ENCODE peak calls at places on chromosomes 16 and 17, in nine cellular contexts. One of them, this sample, is unnamed.

GRCh38 chr17:31327534-31328526 is 6.4 kb upstream of the EVI2A start:
- DNase-seq in spleen: no peak
- DNase-seq in breast epithelium: no peak
- DNase-seq in stomach: no peak
- DNase-seq in HepG2: peak; percentile 52
- DNase-seq in endothelial cell of umbilical vein: no peak
- DNase-seq in HCT116: no peak
- DNase-seq in transverse colon: no peak
- DNase-seq in K562: no peak
- DNase-seq in this sample: no peak

GRCh38 chr17:36657763-36658490 is 56.5 kb downstream of the MRM1 start:
- DNase-seq in endothelial cell of umbilical vein: no peak
- DNase-seq in transverse colon: peak; percentile 48
- DNase-seq in HCT116: no peak
- DNase-seq in HepG2: no peak
- DNase-seq in spleen: no peak
- DNase-seq in breast epithelium: no peak
- DNase-seq in stomach: peak; percentile 30
- DNase-seq in K562: peak; percentile 65
- DNase-seq in this sample: no peak

GRCh38 chr16:66486773-66487579 is 59.9 kb downstream of the BEAN1 start:
- DNase-seq in breast epithelium: peak; percentile 43
- DNase-seq in endothelial cell of umbilical vein: peak; percentile 69
- DNase-seq in K562: no peak
- DNase-seq in stomach: peak; percentile 24
- DNase-seq in spleen: no peak
- DNase-seq in HCT116: no peak
- DNase-seq in HepG2: no peak
- DNase-seq in transverse colon: no peak
- DNase-seq in this sample: no peak

GRCh38 chr16:70152578-70153302 is 20.8 kb upstream of the CLEC18C start:
- DNase-seq in HepG2: peak; percentile 91
- DNase-seq in spleen: peak; percentile 76
- DNase-seq in breast epithelium: no peak
- DNase-seq in stomach: peak; percentile 46
- DNase-seq in HCT116: no peak
- DNase-seq in K562: peak; percentile 9
- DNase-seq in endothelial cell of umbilical vein: peak; percentile 1
- DNase-seq in transverse colon: no peak
- DNase-seq in this sample: no peak

GRCh38 chr16:66996324-66996982 is 8.1 kb downstream of the CES4A start:
- DNase-seq in transverse colon: no peak
- DNase-seq in HCT116: no peak
- DNase-seq in spleen: no peak
- DNase-seq in HepG2: peak; percentile 92
- DNase-seq in stomach: peak; percentile 49
- DNase-seq in endothelial cell of umbilical vein: no peak
- DNase-seq in breast epithelium: no peak
- DNase-seq in K562: no peak
- DNase-seq in this sample: peak; percentile 81

GRCh38 chr16:77323695-77324094 is 111.1 kb downstream of the ADAMTS18 start:
- DNase-seq in breast epithelium: no peak
- DNase-seq in transverse colon: no peak
- DNase-seq in K562: no peak
- DNase-seq in HepG2: no peak
- DNase-seq in stomach: no peak
- DNase-seq in endothelial cell of umbilical vein: no peak
- DNase-seq in HCT116: no peak
- DNase-seq in spleen: no peak
- DNase-seq in this sample: no peak

GRCh38 chr16:53282975-53283946 is 151.0 kb upstream of the RBL2 start:
- DNase-seq in stomach: no peak
- DNase-seq in HCT116: peak; percentile 46
- DNase-seq in endothelial cell of umbilical vein: peak; percentile 74
- DNase-seq in K562: peak; percentile 21
- DNase-seq in HepG2: peak; percentile 55
- DNase-seq in breast epithelium: no peak
- DNase-seq in transverse colon: no peak
- DNase-seq in spleen: no peak
- DNase-seq in this sample: no peak

GRCh38 chr16:27242398-27242797 is 26.2 kb downstream of the NSMCE1 start:
- DNase-seq in HepG2: no peak
- DNase-seq in transverse colon: no peak
- DNase-seq in spleen: no peak
- DNase-seq in HCT116: no peak
- DNase-seq in K562: no peak
- DNase-seq in breast epithelium: no peak
- DNase-seq in endothelial cell of umbilical vein: no peak
- DNase-seq in stomach: no peak
- DNase-seq in this sample: no peak

DNA sequence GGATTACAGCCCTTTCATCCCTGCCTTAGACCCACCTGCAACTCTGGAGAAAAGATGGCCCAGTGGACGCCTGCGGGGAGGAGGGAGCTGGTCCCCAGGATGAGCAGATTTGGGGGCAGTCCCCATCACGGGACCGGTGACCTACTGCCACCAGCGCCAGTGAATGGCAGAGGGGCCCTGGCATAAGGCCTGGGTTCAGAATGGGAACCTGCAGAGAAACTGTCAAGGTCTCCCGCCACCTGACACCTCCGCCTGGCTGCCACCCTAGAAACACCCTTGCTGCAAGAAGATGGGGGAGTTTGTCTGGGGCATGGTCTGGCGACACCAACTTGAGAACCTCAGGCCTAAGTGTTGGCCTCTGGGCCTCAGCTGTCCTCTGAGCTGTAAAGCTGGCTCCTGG is 335.7 kb downstream of the SEC14L1 start:
- DNase-seq in spleen: no peak
- DNase-seq in K562: no peak
- DNase-seq in HepG2: no peak
- DNase-seq in endothelial cell of umbilical vein: no peak
- DNase-seq in HCT116: no peak
- DNase-seq in stomach: no peak
- DNase-seq in transverse colon: no peak
- DNase-seq in breast epithelium: no peak
- DNase-seq in this sample: no peak
- H3K4me1 ChIP-seq in spleen: peaks cover 91% of the 10 kb centered on the region
- H3K4me1 ChIP-seq in K562: peaks cover 44% of the 10 kb centered on the region
- H3K4me1 ChIP-seq in HepG2: peaks cover 37% of the 10 kb centered on the region
- H3K4me1 ChIP-seq in endothelial cell of umbilical vein: peaks cover 15% of the 10 kb centered on the region
- H3K4me1 ChIP-seq in HCT116: peaks cover 39% of the 10 kb centered on the region
- H3K4me1 ChIP-seq in stomach: peaks cover 92% of the 10 kb centered on the region
- H3K4me1 ChIP-seq in transverse colon: peaks cover 97% of the 10 kb centered on the region
- H3K4me1 ChIP-seq in breast epithelium: peaks cover 57% of the 10 kb centered on the region
- H3K4me1 ChIP-seq in this sample: peaks cover 51% of the 10 kb centered on the region

GRCh38 chr17:40452921-40453378 is 9.7 kb downstream of the IGFBP4 start:
- DNase-seq in transverse colon: no peak
- DNase-seq in HCT116: no peak
- DNase-seq in spleen: no peak
- DNase-seq in HepG2: no peak
- DNase-seq in K562: no peak
- DNase-seq in stomach: peak; percentile 36
- DNase-seq in breast epithelium: no peak
- DNase-seq in endothelial cell of umbilical vein: no peak
- DNase-seq in this sample: no peak

GRCh38 chr17:40450175-40450574 is 6.9 kb downstream of the IGFBP4 start:
- DNase-seq in HepG2: peak; percentile 54
- DNase-seq in spleen: no peak
- DNase-seq in transverse colon: peak; percentile 84
- DNase-seq in stomach: peak; percentile 64
- DNase-seq in HCT116: peak; percentile 62
- DNase-seq in breast epithelium: no peak
- DNase-seq in K562: peak; percentile 65
- DNase-seq in endothelial cell of umbilical vein: peak; percentile 65
- DNase-seq in this sample: no peak

GRCh38 chr17:40452074-40452787 is 9.0 kb downstream of the IGFBP4 start:
- DNase-seq in stomach: no peak
- DNase-seq in transverse colon: no peak
- DNase-seq in breast epithelium: no peak
- DNase-seq in HepG2: no peak
- DNase-seq in spleen: no peak
- DNase-seq in HCT116: no peak
- DNase-seq in K562: no peak
- DNase-seq in endothelial cell of umbilical vein: no peak
- DNase-seq in this sample: no peak

GRCh38 chr17:40453881-40454630 is 10.8 kb downstream of the IGFBP4 start:
- DNase-seq in breast epithelium: no peak
- DNase-seq in transverse colon: no peak
- DNase-seq in endothelial cell of umbilical vein: no peak
- DNase-seq in HCT116: no peak
- DNase-seq in spleen: no peak
- DNase-seq in stomach: no peak
- DNase-seq in K562: no peak
- DNase-seq in HepG2: no peak
- DNase-seq in this sample: no peak

DNA sequence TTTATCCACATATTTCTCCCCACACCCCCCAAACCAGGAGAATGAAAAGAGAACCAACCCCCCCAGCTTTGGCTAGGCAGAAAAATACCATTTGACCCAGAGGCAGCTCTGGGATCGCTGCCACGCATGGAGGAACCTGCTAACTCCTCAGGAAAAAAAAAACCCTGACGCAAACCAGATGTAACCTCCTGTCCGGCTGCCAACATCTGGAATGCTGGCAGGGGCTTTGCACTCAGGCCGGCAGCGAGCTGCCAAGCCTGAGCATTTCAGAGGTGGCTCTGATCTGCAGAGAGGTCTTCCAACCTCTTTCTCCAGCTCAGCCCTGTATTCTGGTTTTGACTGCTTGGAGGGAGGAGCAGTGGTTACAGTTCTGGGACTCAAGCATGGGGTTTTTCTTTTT is 8.2 kb downstream of the IGFBP4 start:
- DNase-seq in transverse colon: peak; percentile 67
- DNase-seq in HepG2: no peak
- DNase-seq in K562: no peak
- DNase-seq in spleen: no peak
- DNase-seq in breast epithelium: peak; percentile 60
- DNase-seq in stomach: no peak
- DNase-seq in HCT116: no peak
- DNase-seq in endothelial cell of umbilical vein: no peak
- DNase-seq in this sample: no peak
- TF ChIP-seq POLR2AphosphoS5 in transverse colon: peak; percentile 84
- TF ChIP-seq POLR2AphosphoS5 in HepG2: no peak
- TF ChIP-seq POLR2AphosphoS5 in K562: no peak
- TF ChIP-seq POLR2AphosphoS5 in spleen: no peak
- TF ChIP-seq POLR2AphosphoS5 in breast epithelium: peak; percentile 92
- TF ChIP-seq POLR2AphosphoS5 in stomach: peak; percentile 63
- TF ChIP-seq POLR2AphosphoS5 in HCT116: no peak
- TF ChIP-seq POLR2AphosphoS5 in endothelial cell of umbilical vein: no peak
- TF ChIP-seq POLR2AphosphoS5 in this sample: peak; percentile 36

GRCh38 chr17:57210224-57210553 is 46.1 kb upstream of the MSI2 start:
- DNase-seq in endothelial cell of umbilical vein: no peak
- DNase-seq in transverse colon: no peak
- DNase-seq in HepG2: no peak
- DNase-seq in HCT116: peak; percentile 70
- DNase-seq in breast epithelium: no peak
- DNase-seq in spleen: no peak
- DNase-seq in stomach: no peak
- DNase-seq in K562: no peak
- DNase-seq in this sample: no peak

GRCh38 chr17:57211543-57211942 is 44.8 kb upstream of the MSI2 start:
- DNase-seq in HCT116: no peak
- DNase-seq in transverse colon: no peak
- DNase-seq in stomach: no peak
- DNase-seq in endothelial cell of umbilical vein: peak; percentile 16
- DNase-seq in breast epithelium: no peak
- DNase-seq in K562: no peak
- DNase-seq in spleen: no peak
- DNase-seq in HepG2: peak; percentile 21
- DNase-seq in this sample: no peak

GRCh38 chr17:57213180-57213825 is 43.0 kb upstream of the MSI2 start:
- DNase-seq in breast epithelium: no peak
- DNase-seq in HCT116: no peak
- DNase-seq in transverse colon: no peak
- DNase-seq in HepG2: no peak
- DNase-seq in K562: peak; percentile 34
- DNase-seq in spleen: no peak
- DNase-seq in stomach: no peak
- DNase-seq in endothelial cell of umbilical vein: no peak
- DNase-seq in this sample: no peak

GRCh38 chr17:57211010-57211411 is 45.3 kb upstream of the MSI2 start:
- DNase-seq in stomach: no peak
- DNase-seq in spleen: no peak
- DNase-seq in transverse colon: no peak
- DNase-seq in HCT116: no peak
- DNase-seq in HepG2: no peak
- DNase-seq in breast epithelium: no peak
- DNase-seq in K562: no peak
- DNase-seq in endothelial cell of umbilical vein: no peak
- DNase-seq in this sample: no peak

DNA sequence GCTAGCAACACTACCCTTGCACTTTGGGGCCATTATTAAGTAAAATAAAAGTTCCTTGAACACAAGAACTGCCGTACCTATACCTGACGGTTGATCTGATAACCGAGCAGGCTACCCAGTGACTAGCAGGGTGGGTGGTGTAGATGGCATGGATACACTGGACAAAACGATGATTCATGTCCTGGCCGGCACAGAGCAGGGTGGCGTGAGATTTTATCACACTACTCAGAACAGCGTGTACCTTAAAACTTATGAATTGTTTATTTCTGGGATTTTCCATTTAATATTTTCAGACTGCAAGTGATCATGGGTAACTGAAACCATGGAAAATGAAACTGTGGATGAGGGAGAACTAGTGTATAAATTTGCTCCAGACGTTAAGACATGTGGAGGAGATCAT is 41.0 kb upstream of the MSI2 start:
- DNase-seq in spleen: no peak
- DNase-seq in breast epithelium: peak; percentile 65
- DNase-seq in K562: peak; percentile 21
- DNase-seq in stomach: peak; percentile 30
- DNase-seq in HepG2: no peak
- DNase-seq in HCT116: no peak
- DNase-seq in endothelial cell of umbilical vein: peak; percentile 54
- DNase-seq in transverse colon: no peak
- DNase-seq in this sample: peak; percentile 71
- TF ChIP-seq POLR2A in spleen: no peak
- TF ChIP-seq POLR2A in breast epithelium: no peak
- TF ChIP-seq POLR2A in K562: no peak
- TF ChIP-seq POLR2A in stomach: no peak
- TF ChIP-seq POLR2A in HepG2: no peak
- TF ChIP-seq POLR2A in HCT116: no peak
- TF ChIP-seq POLR2A in endothelial cell of umbilical vein: no peak
- TF ChIP-seq POLR2A in transverse colon: no peak
- TF ChIP-seq POLR2A in this sample: no peak

GRCh38 chr17:679491-679890 is 35.1 kb downstream of the VPS53 start:
- DNase-seq in endothelial cell of umbilical vein: no peak
- DNase-seq in HepG2: no peak
- DNase-seq in K562: no peak
- DNase-seq in HCT116: no peak
- DNase-seq in breast epithelium: no peak
- DNase-seq in transverse colon: no peak
- DNase-seq in spleen: no peak
- DNase-seq in stomach: no peak
- DNase-seq in this sample: no peak

GRCh38 chr17:681738-682137 is 32.9 kb downstream of the VPS53 start:
- DNase-seq in stomach: no peak
- DNase-seq in breast epithelium: no peak
- DNase-seq in K562: no peak
- DNase-seq in HCT116: no peak
- DNase-seq in transverse colon: no peak
- DNase-seq in HepG2: no peak
- DNase-seq in endothelial cell of umbilical vein: no peak
- DNase-seq in spleen: no peak
- DNase-seq in this sample: no peak

GRCh38 chr17:682150-682549 is 32.5 kb downstream of the VPS53 start:
- DNase-seq in breast epithelium: no peak
- DNase-seq in HCT116: no peak
- DNase-seq in stomach: no peak
- DNase-seq in K562: no peak
- DNase-seq in transverse colon: no peak
- DNase-seq in spleen: no peak
- DNase-seq in HepG2: no peak
- DNase-seq in endothelial cell of umbilical vein: no peak
- DNase-seq in this sample: no peak

GRCh38 chr17:683040-683439 is 31.6 kb downstream of the VPS53 start:
- DNase-seq in endothelial cell of umbilical vein: no peak
- DNase-seq in HCT116: no peak
- DNase-seq in breast epithelium: no peak
- DNase-seq in HepG2: no peak
- DNase-seq in spleen: no peak
- DNase-seq in transverse colon: no peak
- DNase-seq in K562: no peak
- DNase-seq in stomach: no peak
- DNase-seq in this sample: no peak

GRCh38 chr17:680554-680953 is 34.1 kb downstream of the VPS53 start:
- DNase-seq in K562: no peak
- DNase-seq in HCT116: no peak
- DNase-seq in breast epithelium: no peak
- DNase-seq in endothelial cell of umbilical vein: no peak
- DNase-seq in stomach: no peak
- DNase-seq in transverse colon: no peak
- DNase-seq in spleen: no peak
- DNase-seq in HepG2: no peak
- DNase-seq in this sample: no peak
- H3K4me1 ChIP-seq in K562: no peaks in the 10 kb centered on the region
- H3K4me1 ChIP-seq in HCT116: no peaks in the 10 kb centered on the region
- H3K4me1 ChIP-seq in breast epithelium: no peaks in the 10 kb centered on the region
- H3K4me1 ChIP-seq in endothelial cell of umbilical vein: no peaks in the 10 kb centered on the region
- H3K4me1 ChIP-seq in stomach: no peaks in the 10 kb centered on the region
- H3K4me1 ChIP-seq in transverse colon: peaks cover 14% of the 10 kb centered on the region
- H3K4me1 ChIP-seq in spleen: no peaks in the 10 kb centered on the region
- H3K4me1 ChIP-seq in HepG2: no peaks in the 10 kb centered on the region
- H3K4me1 ChIP-seq in this sample: no peaks in the 10 kb centered on the region

This sample was measured in prostate gland.